ENCODE peak calls at places on chromosomes 3 and 15, in six cellular contexts. One of them, this sample, is unnamed.

GRCh38 chr15:31352283-31352880 is 25.7 kb downstream of the KLF13 start:
- DNase-seq in iris pigment epithelial cell: no peak
- DNase-seq in adrenal gland: peak; percentile 69
- DNase-seq in heart left ventricle: peak; percentile 82
- DNase-seq in HuH-7: no peak
- DNase-seq in NCI-H345: no peak
- DNase-seq in this sample: no peak

GRCh38 chr15:80123034-80123433 is 29.8 kb upstream of the FAH start:
- DNase-seq in HuH-7: no peak
- DNase-seq in iris pigment epithelial cell: no peak
- DNase-seq in heart left ventricle: no peak
- DNase-seq in NCI-H345: no peak
- DNase-seq in adrenal gland: no peak
- DNase-seq in this sample: no peak

GRCh38 chr3:102733811-102734574 is 299.2 kb downstream of the ZPLD1 start:
- DNase-seq in iris pigment epithelial cell: peak; percentile 13
- DNase-seq in adrenal gland: no peak
- DNase-seq in heart left ventricle: no peak
- DNase-seq in NCI-H345: no peak
- DNase-seq in HuH-7: no peak
- DNase-seq in this sample: no peak

GRCh38 chr15:89812126-89812846 is 2.4 kb downstream of the ANPEP start:
- DNase-seq in heart left ventricle: peak; percentile 61
- DNase-seq in adrenal gland: peak; percentile 51
- DNase-seq in NCI-H345: no peak
- DNase-seq in iris pigment epithelial cell: no peak
- DNase-seq in HuH-7: peak; percentile 54
- DNase-seq in this sample: no peak

GRCh38 chr3:96843505-96844203 is 29.3 kb downstream of the EPHA6 start:
- DNase-seq in adrenal gland: no peak
- DNase-seq in heart left ventricle: no peak
- DNase-seq in NCI-H345: no peak
- DNase-seq in HuH-7: no peak
- DNase-seq in iris pigment epithelial cell: no peak
- DNase-seq in this sample: no peak

GRCh38 chr3:48656841-48657281 is 5.8 kb downstream of the CELSR3 start:
- DNase-seq in adrenal gland: no peak
- DNase-seq in heart left ventricle: no peak
- DNase-seq in iris pigment epithelial cell: no peak
- DNase-seq in NCI-H345: no peak
- DNase-seq in HuH-7: no peak
- DNase-seq in this sample: no peak

GRCh38 chr15:60255390-60255789 is 142.4 kb downstream of the ANXA2 start:
- DNase-seq in iris pigment epithelial cell: peak; percentile 60
- DNase-seq in heart left ventricle: no peak
- DNase-seq in NCI-H345: peak; percentile 5
- DNase-seq in HuH-7: no peak
- DNase-seq in adrenal gland: no peak
- DNase-seq in this sample: peak; percentile 3

GRCh38 chr15:85504739-85505676 is 124.6 kb downstream of the AKAP13 start:
- DNase-seq in adrenal gland: peak; percentile 71
- DNase-seq in NCI-H345: peak; percentile 8
- DNase-seq in HuH-7: no peak
- DNase-seq in heart left ventricle: no peak
- DNase-seq in iris pigment epithelial cell: peak; percentile 72
- DNase-seq in this sample: peak; percentile 53

GRCh38 chr3:188124184-188124583 is 29.8 kb upstream of the LPP start:
- DNase-seq in adrenal gland: no peak
- DNase-seq in NCI-H345: no peak
- DNase-seq in HuH-7: no peak
- DNase-seq in iris pigment epithelial cell: peak; percentile 77
- DNase-seq in heart left ventricle: no peak
- DNase-seq in this sample: no peak

GRCh38 chr3:99131876-99132275 is 230.4 kb upstream of the DCBLD2 start:
- DNase-seq in NCI-H345: no peak
- DNase-seq in adrenal gland: no peak
- DNase-seq in iris pigment epithelial cell: peak; percentile 66
- DNase-seq in heart left ventricle: no peak
- DNase-seq in HuH-7: no peak
- DNase-seq in this sample: no peak

GRCh38 chr15:47678047-47678446 is 39.3 kb upstream of the SEMA6D start:
- DNase-seq in HuH-7: no peak
- DNase-seq in iris pigment epithelial cell: peak; percentile 10
- DNase-seq in heart left ventricle: no peak
- DNase-seq in NCI-H345: no peak
- DNase-seq in adrenal gland: no peak
- DNase-seq in this sample: no peak

GRCh38 chr3:17742092-17742836 is at the start of gene TBC1D5:
- DNase-seq in adrenal gland: peak; percentile 97
- DNase-seq in HuH-7: peak; percentile 89
- DNase-seq in NCI-H345: peak; percentile 95
- DNase-seq in iris pigment epithelial cell: peak; percentile 98
- DNase-seq in heart left ventricle: peak; percentile 98
- DNase-seq in this sample: peak; percentile 98

GRCh38 chr3:134060561-134061385 is 31.0 kb upstream of the SLCO2A1 start:
- DNase-seq in heart left ventricle: no peak
- DNase-seq in HuH-7: peak; percentile 42
- DNase-seq in NCI-H345: no peak
- DNase-seq in iris pigment epithelial cell: no peak
- DNase-seq in adrenal gland: no peak
- DNase-seq in this sample: no peak

GRCh38 chr3:45343947-45344346 is 44.4 kb upstream of the LARS2 start:
- DNase-seq in HuH-7: peak; percentile 43
- DNase-seq in heart left ventricle: no peak
- DNase-seq in iris pigment epithelial cell: no peak
- DNase-seq in adrenal gland: no peak
- DNase-seq in NCI-H345: no peak
- DNase-seq in this sample: peak; percentile 74

GRCh38 chr15:20348900-20349773 is 192.5 kb downstream of the GOLGA6L6 start:
- DNase-seq in NCI-H345: no peak
- DNase-seq in adrenal gland: no peak
- DNase-seq in HuH-7: no peak
- DNase-seq in heart left ventricle: no peak
- DNase-seq in iris pigment epithelial cell: no peak
- DNase-seq in this sample: no peak

GRCh38 chr3:13939206-13939605 is 59.3 kb upstream of the WNT7A start:
- DNase-seq in HuH-7: no peak
- DNase-seq in heart left ventricle: no peak
- DNase-seq in iris pigment epithelial cell: no peak
- DNase-seq in NCI-H345: no peak
- DNase-seq in adrenal gland: no peak
- DNase-seq in this sample: no peak

GRCh38 chr3:10553586-10554235 is 48.3 kb upstream of the ATP2B2 start:
- DNase-seq in adrenal gland: no peak
- DNase-seq in iris pigment epithelial cell: no peak
- DNase-seq in HuH-7: no peak
- DNase-seq in heart left ventricle: no peak
- DNase-seq in NCI-H345: peak; percentile 5
- DNase-seq in this sample: peak; percentile 70

GRCh38 chr3:158105124-158105709 is 1.0 kb downstream of the SHOX2 start:
- DNase-seq in heart left ventricle: no peak
- DNase-seq in HuH-7: peak; percentile 33
- DNase-seq in adrenal gland: no peak
- DNase-seq in iris pigment epithelial cell: no peak
- DNase-seq in NCI-H345: no peak
- DNase-seq in this sample: peak; percentile 36

GRCh38 chr15:63848881-63849551 is 15.3 kb upstream of the HERC1 start:
- DNase-seq in iris pigment epithelial cell: no peak
- DNase-seq in NCI-H345: no peak
- DNase-seq in heart left ventricle: no peak
- DNase-seq in adrenal gland: no peak
- DNase-seq in HuH-7: no peak
- DNase-seq in this sample: peak; percentile 53

GRCh38 chr15:46452297-46452820 is 817.5 kb downstream of the SQOR start:
- DNase-seq in adrenal gland: no peak
- DNase-seq in iris pigment epithelial cell: no peak
- DNase-seq in HuH-7: no peak
- DNase-seq in heart left ventricle: no peak
- DNase-seq in NCI-H345: no peak
- DNase-seq in this sample: no peak

GRCh38 chr15:39455502-39455991 is 125.3 kb upstream of the THBS1 start:
- DNase-seq in heart left ventricle: no peak
- DNase-seq in NCI-H345: no peak
- DNase-seq in HuH-7: no peak
- DNase-seq in adrenal gland: no peak
- DNase-seq in iris pigment epithelial cell: peak; percentile 85
- DNase-seq in this sample: peak; percentile 31

GRCh38 chr3:112688085-112688769 is 47.3 kb upstream of the CCDC80 start:
- DNase-seq in HuH-7: no peak
- DNase-seq in heart left ventricle: no peak
- DNase-seq in adrenal gland: no peak
- DNase-seq in NCI-H345: no peak
- DNase-seq in iris pigment epithelial cell: no peak
- DNase-seq in this sample: no peak

GRCh38 chr15:42344763-42345162 is 14.5 kb upstream of the CAPN3 start:
- DNase-seq in HuH-7: no peak
- DNase-seq in iris pigment epithelial cell: peak; percentile 93
- DNase-seq in adrenal gland: no peak
- DNase-seq in NCI-H345: no peak
- DNase-seq in heart left ventricle: no peak
- DNase-seq in this sample: no peak

This sample was measured in erythroblast.